ENCODE peak calls at places on chromosomes 6 and 20, in four cellular contexts. P, A, E and D are unnamed samples.

GRCh38 chr20:54025166-54025835 is 45.1 kb downstream of the BCAS1 start:
- DNase-seq in E (peak; percentile 73), P (no peak), A (no peak), D (no peak)

GRCh38 chr6:127385668-127386385 is 42.4 kb upstream of the ECHDC1 start:
- DNase-seq in A (no peak), E (no peak), P (no peak), D (no peak)

GRCh38 chr20:54397292-54398155 is 77.9 kb upstream of the DOK5 start:
- DNase-seq in E (no peak), A (no peak), P (no peak), D (no peak)

GRCh38 chr20:49310695-49311094 is 32.8 kb upstream of the ZNFX1 start:
- DNase-seq in P (no peak), E (peak; percentile 18), A (no peak), D (no peak)

GRCh38 chr6:28982476-28983266 is 22.4 kb downstream of the ZNF311 start:
- DNase-seq in P (peak; percentile 78), A (no peak), E (peak; percentile 50), D (no peak)

GRCh38 chr20:25136643-25137559 is 55.0 kb upstream of the VSX1 start:
- DNase-seq in E (peak; percentile 82), A (peak; percentile 83), P (no peak), D (no peak)

GRCh38 chr6:34512738-34513115 is 43.4 kb downstream of the SPDEF start:
- DNase-seq in E (no peak), P (no peak), A (no peak), D (no peak)

GRCh38 chr20:33648396-33649004 is 13.6 kb upstream of the C20orf144 start:
- DNase-seq in A (no peak), E (peak; percentile 24), P (no peak), D (no peak)

GRCh38 chr6:89948876-89949275 is 54.6 kb downstream of the GJA10 start:
- DNase-seq in P (no peak), E (no peak), A (no peak), D (no peak)

GRCh38 chr6:4394786-4395185 is 259.4 kb upstream of the ECI2 start:
- DNase-seq in A (no peak), E (no peak), P (no peak), D (no peak)

GRCh38 chr20:63173552-63174191 is 42.3 kb downstream of the YTHDF1 start:
- DNase-seq in A (no peak), P (no peak), E (no peak), D (no peak)

GRCh38 chr6:112956696-112957525 is 609.8 kb downstream of the RFPL4B start:
- DNase-seq in E (no peak), A (no peak), P (no peak), D (no peak)